ENCODE peak calls at places on chromosome 17, in four cellular contexts. C is pancreas, Q is dorsolateral prefrontal cortex, V is A549. U is an unnamed sample.

GRCh38 chr17:14197582-14197981 is 39.1 kb downstream of the CDRT15 start:
- DNase-seq in C (no peak), Q (no peak), V (no peak), U (no peak)

GRCh38 chr17:56206351-56206750 is 53.1 kb downstream of the ANKFN1 start:
- DNase-seq in C (no peak), Q (no peak), V (no peak), U (no peak)

GRCh38 chr17:43880420-43880991 is 26.8 kb downstream of the MPP2 start:
- DNase-seq in C (peak), Q (no peak), V (peak), U (peak)

GRCh38 chr17:30520882-30521281 is 43.7 kb downstream of the GOSR1 start:
- DNase-seq in C (no peak), Q (no peak), V (no peak), U (no peak)

GRCh38 chr17:57955183-57955952 is at the start of gene CUEDC1:
- DNase-seq in C (peak), Q (peak), V (peak), U (no peak)

GRCh38 chr17:54749157-54749556 is 151.5 kb upstream of the TOM1L1 start:
- DNase-seq in C (no peak), Q (no peak), V (no peak), U (no peak)

GRCh38 chr17:81599719-81600486 is 37.0 kb downstream of the NPLOC4 start:
- DNase-seq in C (no peak), Q (no peak), V (no peak), U (no peak)

GRCh38 chr17:40016692-40017000 is 1.4 kb downstream of the CSF3 start:
- DNase-seq in C (no peak), Q (no peak), V (no peak), U (no peak)

GRCh38 chr17:82322526-82323453 is 5.4 kb upstream of the CD7 start:
- DNase-seq in C (peak), Q (no peak), V (no peak), U (no peak)

GRCh38 chr17:68248199-68248825 is 469 bp downstream of the AMZ2 start:
- DNase-seq in C (no peak), Q (no peak), V (peak), U (no peak)

GRCh38 chr17:67390646-67391480 is 13.8 kb downstream of the PITPNC1 start:
- DNase-seq in C (no peak), Q (peak), V (peak), U (no peak)

GRCh38 chr17:77311371-77311981 is 170.7 kb downstream of the SEC14L1 start:
- DNase-seq in C (peak), Q (no peak), V (no peak), U (no peak)

GRCh38 chr17:1413281-1413791 is 13.3 kb upstream of the YWHAE start:
- DNase-seq in C (peak), Q (no peak), V (no peak), U (peak)

GRCh38 chr17:42845918-42846593 is 1.7 kb downstream of the AOC2 start:
- DNase-seq in C (no peak), Q (no peak), V (no peak), U (no peak)

DNA sequence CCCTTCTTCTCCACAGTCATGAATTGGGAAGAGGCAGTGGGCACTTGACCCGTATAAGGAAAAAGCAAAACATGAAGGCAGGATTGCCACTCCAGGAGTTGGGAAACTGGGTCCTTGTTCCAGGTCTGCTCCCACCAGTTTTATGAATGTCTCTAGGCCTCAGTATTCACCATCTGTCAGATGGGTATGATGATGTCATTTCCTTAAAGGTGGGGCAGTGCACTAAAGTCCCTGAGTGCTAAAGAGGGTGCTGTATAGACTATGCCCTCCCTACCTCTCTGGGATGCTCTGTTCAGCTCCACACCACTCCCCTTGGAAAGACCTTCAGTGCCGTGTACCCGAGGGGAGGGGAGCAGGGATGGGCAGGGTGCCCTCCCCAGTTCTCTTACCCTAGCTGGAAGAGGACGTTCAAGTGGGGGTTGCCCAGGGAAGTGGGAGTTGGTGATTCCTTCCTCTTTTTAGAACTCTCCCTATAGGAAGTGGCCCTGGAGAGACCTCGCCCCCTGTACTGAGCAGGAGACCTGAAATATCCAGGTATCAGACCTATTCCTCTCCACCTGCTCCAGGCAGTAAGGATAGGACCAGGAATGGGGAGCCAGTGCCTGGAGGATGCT is 2.2 kb downstream of the LASP1 start:
- DNase-seq in C (peak), Q (no peak), V (no peak), U (no peak)
- H3K4me3 ChIP-seq in C (no peak), Q (peak), V (peak), U (peak)

DNA sequence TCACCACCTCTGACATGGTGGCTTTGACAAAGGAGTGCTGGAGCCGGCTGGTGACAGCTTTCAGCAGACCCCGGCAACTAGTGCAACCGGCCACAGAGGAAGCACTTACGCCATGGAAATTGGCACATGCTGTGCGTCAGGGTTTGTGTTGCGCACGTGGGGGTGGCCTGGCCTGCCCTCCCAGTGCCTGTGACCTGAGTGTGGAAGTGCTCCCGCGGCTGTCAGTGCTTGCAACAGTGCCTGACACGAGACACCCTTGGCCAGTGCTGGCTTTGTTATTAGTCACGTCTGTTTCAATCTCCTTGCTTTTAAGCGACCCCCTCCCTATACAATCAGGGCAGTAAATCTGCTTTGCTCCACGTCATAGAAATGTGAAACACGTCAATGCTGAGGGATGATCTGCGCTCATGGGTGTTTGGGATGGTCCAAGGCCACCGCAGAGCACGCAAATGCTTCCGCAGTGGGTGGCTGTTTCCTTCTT is 64.2 kb downstream of the PGS1 start:
- DNase-seq in C (peak), Q (no peak), V (no peak), U (no peak)
- H3K4me3 ChIP-seq in C (no peak), Q (no peak), V (no peak), U (no peak)

DNA sequence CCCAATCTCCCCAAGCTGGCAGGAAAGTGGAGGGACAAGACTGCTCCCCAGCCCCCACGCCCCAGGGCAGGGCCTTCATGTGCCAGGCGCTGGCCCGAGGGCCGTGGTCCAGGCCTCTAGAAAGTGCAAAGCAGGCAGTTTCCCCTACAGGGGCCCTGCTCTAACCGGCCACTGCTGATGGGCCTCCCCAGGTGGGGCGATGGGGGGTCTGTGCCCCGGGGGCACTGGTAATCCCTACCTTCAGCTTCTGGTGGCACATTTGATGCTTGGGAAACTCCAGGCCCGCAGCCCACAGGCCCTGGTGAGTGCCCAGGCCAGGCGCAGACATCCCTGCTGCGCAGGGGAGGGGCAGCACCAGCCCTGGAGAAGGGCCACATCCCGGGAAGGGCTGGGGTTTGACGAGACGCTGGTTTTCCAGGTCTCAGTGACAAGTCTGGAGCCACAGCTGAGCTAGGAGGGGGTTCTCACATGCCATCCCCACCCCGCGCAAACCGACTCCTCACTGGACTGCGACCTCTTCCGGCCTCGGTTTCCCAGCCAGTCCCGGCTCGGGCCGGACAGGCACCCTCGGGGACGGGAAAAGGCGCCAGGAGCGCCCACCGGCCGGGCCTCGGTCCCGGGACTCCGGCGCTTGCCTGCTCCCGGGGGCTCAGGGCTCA is 1.6 kb downstream of the DOC2B start:
- DNase-seq in C (no peak), Q (no peak), V (no peak), U (no peak)
- H3K4me3 ChIP-seq in C (peak), Q (peak), V (peak), U (no peak)

GRCh38 chr17:29295420-29295819 is 1.5 kb upstream of the NUFIP2 start:
- DNase-seq in C (no peak), Q (no peak), V (no peak), U (no peak)
- H3K4me3 ChIP-seq in C (no peak), Q (no peak), V (no peak), U (no peak)

DNA sequence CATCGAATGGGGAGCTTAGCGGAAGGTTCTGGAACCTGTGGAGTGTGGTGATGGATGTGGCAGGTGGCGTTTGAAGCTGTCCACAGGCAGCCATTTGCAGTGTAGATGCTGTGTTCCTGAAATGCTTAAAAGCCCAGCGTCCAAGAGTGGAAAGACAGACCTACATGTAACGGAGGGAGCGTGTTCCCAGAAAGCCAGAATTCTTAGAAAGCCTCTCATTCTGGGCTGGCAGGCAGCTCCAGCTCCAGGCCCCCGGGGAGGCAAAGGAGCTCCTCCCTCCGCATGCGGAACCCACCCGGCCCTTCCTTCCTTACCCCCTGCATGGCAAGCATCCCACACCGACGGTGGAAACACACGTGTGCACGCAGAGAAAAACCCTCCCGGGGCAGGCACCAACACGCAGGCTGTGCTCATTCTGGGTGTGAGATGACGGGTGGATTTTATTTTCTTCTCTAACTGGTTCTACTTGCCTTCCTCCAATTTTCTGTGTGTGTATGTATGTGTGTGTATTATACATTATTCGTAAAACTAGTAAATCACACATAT is 22.0 kb downstream of the CARD14 start:
- DNase-seq in C (no peak), Q (no peak), V (no peak), U (no peak)
- H3K4me3 ChIP-seq in C (no peak), Q (peak), V (no peak), U (no peak)

GRCh38 chr17:17179371-17179827 is 26.7 kb downstream of the PLD6 start:
- DNase-seq in C (no peak), Q (no peak), V (no peak), U (no peak)
- H3K4me3 ChIP-seq in C (no peak), Q (no peak), V (no peak), U (no peak)

DNA sequence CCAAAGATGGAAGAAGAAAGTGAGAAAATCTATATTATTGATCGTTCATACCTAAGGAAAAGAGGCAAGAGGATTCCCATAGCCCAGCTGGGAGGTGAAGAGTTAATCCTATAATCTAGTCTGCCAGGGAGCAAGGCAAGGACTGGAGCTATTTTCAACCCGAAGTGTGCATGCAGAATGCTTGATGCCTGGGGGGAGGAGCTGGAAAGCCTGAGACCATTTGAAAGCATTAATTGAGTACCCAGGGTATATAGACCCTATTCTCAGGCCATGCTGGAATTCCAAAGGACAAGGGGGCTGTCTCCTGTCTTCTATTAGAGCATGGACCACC is 143.4 kb upstream of the SDK2 start:
- DNase-seq in C (no peak), Q (no peak), V (no peak), U (no peak)
- H3K4me3 ChIP-seq in C (no peak), Q (no peak), V (no peak), U (no peak)

DNA sequence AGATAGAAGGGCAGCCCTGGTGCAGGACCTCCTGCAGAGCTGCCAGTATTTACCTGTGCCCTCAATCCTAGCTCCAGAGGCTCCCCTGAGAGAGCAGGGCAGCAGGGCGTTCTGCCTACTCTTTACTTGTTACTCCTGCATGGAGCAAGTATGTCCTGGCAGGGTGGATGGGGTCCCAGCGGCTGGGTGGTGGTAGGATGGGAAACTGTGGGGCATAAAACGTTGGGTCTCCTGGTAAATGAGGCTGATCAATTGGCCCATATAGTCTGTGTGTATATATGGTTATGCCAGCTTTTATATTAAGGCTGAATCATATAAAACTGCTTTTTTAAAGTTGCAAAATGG is 192.0 kb downstream of the NTN1 start:
- DNase-seq in C (no peak), Q (no peak), V (no peak), U (no peak)
- H3K4me3 ChIP-seq in C (no peak), Q (no peak), V (no peak), U (no peak)

GRCh38 chr17:49741009-49741691 is 22.8 kb downstream of the FAM117A start:
- DNase-seq in C (no peak), Q (no peak), V (no peak), U (no peak)

GRCh38 chr17:49739662-49740271 is 24.2 kb downstream of the FAM117A start:
- DNase-seq in C (peak), Q (peak), V (no peak), U (no peak)

GRCh38 chr17:49741692-49742076 is 22.2 kb downstream of the FAM117A start:
- DNase-seq in C (no peak), Q (no peak), V (no peak), U (no peak)

GRCh38 chr17:49745175-49746139 is 18.5 kb downstream of the FAM117A start:
- DNase-seq in C (no peak), Q (no peak), V (no peak), U (no peak)

GRCh38 chr17:49742256-49742655 is 21.7 kb downstream of the FAM117A start:
- DNase-seq in C (no peak), Q (no peak), V (no peak), U (no peak)
- H3K4me3 ChIP-seq in C (no peak), Q (no peak), V (no peak), U (no peak)

DNA sequence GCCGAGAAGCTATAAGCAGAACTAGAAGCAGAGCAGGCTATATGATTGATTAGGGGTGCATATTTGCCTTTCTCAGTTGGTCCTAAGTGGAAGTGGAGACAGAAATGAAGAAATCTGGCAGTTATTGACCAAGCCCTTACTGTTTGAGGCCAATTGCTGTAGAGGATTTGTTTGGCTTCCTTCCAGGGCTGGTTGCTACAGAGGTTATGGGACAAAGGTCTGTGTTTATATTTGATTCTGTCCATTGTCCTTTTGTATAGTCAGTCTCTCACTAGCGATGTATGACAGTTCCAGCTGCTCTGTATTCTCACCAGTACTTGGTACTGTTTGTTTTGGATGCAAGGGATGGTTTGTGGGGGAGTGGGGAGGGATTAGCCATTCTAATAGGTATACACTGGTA is 7.3 kb upstream of the ALOX15 start:
- DNase-seq in C (no peak), Q (no peak), V (no peak), U (no peak)
- H3K4me3 ChIP-seq in C (no peak), Q (no peak), V (no peak), U (no peak)

U was measured in LNCaP clone FGC.